ENCODE peak calls at places on chromosomes 1 and 21, in four cellular contexts. P is K562, N is GM12878, A is HepG2. T is an unnamed sample.

GRCh38 chr1:112902221-112902620 is 53.8 kb downstream of the SLC16A1 start:
- DNase-seq in P (no peak), A (no peak), N (no peak), T (no peak)

GRCh38 chr1:186749820-186750219 is 69.6 kb upstream of the PTGS2 start:
- DNase-seq in P (no peak), N (no peak), A (no peak), T (no peak)

GRCh38 chr1:33971018-33971710 is 107.3 kb downstream of the HMGB4 start:
- DNase-seq in P (no peak), N (no peak), A (no peak), T (no peak)

GRCh38 chr21:42081931-42082381 is 10.8 kb downstream of the UMODL1 start:
- DNase-seq in A (no peak), P (no peak), N (no peak), T (no peak)

GRCh38 chr21:42373181-42373907 is 7.0 kb upstream of the TFF1 start:
- DNase-seq in N (no peak), A (no peak), P (peak), T (no peak)

GRCh38 chr1:199157494-199157893 is 518.7 kb downstream of the PTPRC start:
- DNase-seq in A (no peak), N (no peak), P (no peak), T (peak)

GRCh38 chr1:62407398-62408009 is 29.3 kb upstream of the USP1 start:
- DNase-seq in N (no peak), P (peak), A (peak), T (peak)

GRCh38 chr1:75514270-75514669 is 96.6 kb downstream of the SLC44A5 start:
- DNase-seq in N (no peak), P (no peak), A (no peak), T (no peak)

GRCh38 chr1:152022521-152022920 is 14.3 kb downstream of the S100A11 start:
- DNase-seq in P (no peak), A (no peak), N (no peak), T (no peak)

GRCh38 chr1:187433598-187433997 is 604.8 kb downstream of the PLA2G4A start:
- DNase-seq in N (no peak), P (no peak), A (no peak), T (no peak)

GRCh38 chr1:2194898-2195673 is 514 bp upstream of the FAAP20 start:
- DNase-seq in A (peak), P (peak), N (peak), T (peak)

GRCh38 chr1:153087692-153088091 is 6.6 kb downstream of the SPRR2E start:
- DNase-seq in N (no peak), P (no peak), A (no peak), T (no peak)

GRCh38 chr1:112464501-112464900 is 44.3 kb upstream of the WNT2B start:
- DNase-seq in P (no peak), N (no peak), A (no peak), T (no peak)

GRCh38 chr1:80893140-80893539 is 907.6 kb upstream of the ADGRL2 start:
- DNase-seq in A (no peak), N (no peak), P (no peak), T (no peak)

GRCh38 chr21:26188422-26188821 is 17.9 kb upstream of the APP start:
- DNase-seq in A (no peak), N (no peak), P (no peak), T (no peak)

GRCh38 chr1:26993237-26994019 is at the start of gene TRNP1:
- DNase-seq in P (peak), A (peak), N (no peak), T (no peak)

GRCh38 chr1:3904843-3905185 is 4.7 kb upstream of the C1orf174 start:
- DNase-seq in A (peak), N (no peak), P (no peak), T (no peak)

GRCh38 chr21:28538987-28539622 is 453.6 kb downstream of the LTN1 start:
- DNase-seq in P (no peak), A (no peak), N (no peak), T (no peak)

GRCh38 chr1:99811075-99811474 is 39.1 kb upstream of the AGL start:
- DNase-seq in P (no peak), A (no peak), N (no peak), T (no peak)

GRCh38 chr1:174643206-174643605 is 195.4 kb downstream of the GPR52 start:
- DNase-seq in P (no peak), A (no peak), N (no peak), T (no peak)

GRCh38 chr1:40232444-40232843 is 15.3 kb upstream of the TMCO2 start:
- DNase-seq in P (no peak), N (peak), A (no peak), T (no peak)

GRCh38 chr1:38608202-38608864 is 251.2 kb downstream of the RRAGC start:
- DNase-seq in P (peak), A (peak), N (no peak), T (peak)

GRCh38 chr1:228798047-228798446 is 62.8 kb downstream of the RHOU start:
- DNase-seq in P (no peak), N (no peak), A (no peak), T (no peak)

GRCh38 chr1:74534241-74534640 is 21.8 kb upstream of the LRRC53 start:
- DNase-seq in A (no peak), P (no peak), N (no peak), T (no peak)

GRCh38 chr1:226533220-226533619 is 15.3 kb upstream of the STUM start:
- DNase-seq in P (no peak), N (no peak), A (no peak), T (no peak)

GRCh38 chr1:39892611-39893595 is 8.8 kb downstream of the MYCL start:
- DNase-seq in A (peak), P (peak), N (no peak), T (no peak)

GRCh38 chr21:34881894-34882371 is 167.2 kb downstream of the RUNX1 start:
- DNase-seq in A (no peak), N (no peak), P (no peak), T (no peak)

GRCh38 chr1:231463541-231463940 is 41.5 kb upstream of the EGLN1 start:
- DNase-seq in N (no peak), P (no peak), A (no peak), T (no peak)

GRCh38 chr1:109425902-109426277 is 358 bp downstream of the PSMA5 start:
- DNase-seq in N (no peak), A (peak), P (no peak), T (no peak)

GRCh38 chr1:180353930-180354329 is 123.9 kb downstream of the LHX4 start:
- DNase-seq in A (no peak), N (no peak), P (no peak), T (no peak)

GRCh38 chr1:180360333-180361075 is 130.4 kb downstream of the LHX4 start:
- DNase-seq in P (no peak), N (no peak), A (no peak), T (no peak)

GRCh38 chr1:180363596-180363995 is 133.5 kb downstream of the LHX4 start:
- DNase-seq in P (no peak), N (no peak), A (no peak), T (no peak)

GRCh38 chr1:180358649-180359048 is 128.6 kb downstream of the LHX4 start:
- DNase-seq in P (no peak), A (no peak), N (no peak), T (no peak)
- TF ChIP-seq ZBTB33 in P (no peak), A (no peak), N (no peak), T (no peak)

DNA sequence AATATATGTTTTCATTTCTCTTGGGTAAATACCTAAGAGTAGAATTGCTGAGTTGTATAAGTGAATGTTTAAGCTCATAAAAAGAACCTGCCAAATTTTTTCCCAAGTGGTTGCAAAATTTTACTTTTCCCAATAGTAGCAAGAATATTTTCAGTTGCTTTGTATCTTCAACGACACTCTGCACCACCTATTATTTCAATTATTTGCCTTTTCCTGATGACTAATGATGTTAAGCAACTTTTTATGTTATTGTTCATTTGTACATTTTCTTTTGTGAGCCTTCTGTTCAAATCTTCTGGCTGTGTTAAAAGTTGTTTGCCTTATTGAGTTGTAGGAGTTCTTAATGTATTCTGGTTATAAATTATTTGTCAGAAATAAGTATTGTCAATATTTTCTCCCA is 299.1 kb upstream of the NRIP1 start:
- DNase-seq in N (no peak), A (no peak), P (no peak), T (no peak)
- TF ChIP-seq ATF3 in N (no peak), A (no peak), P (no peak), T (no peak)

GRCh38 chr1:220528679-220529529 is 968 bp downstream of the MARK1 start:
- DNase-seq in A (no peak), N (no peak), P (no peak), T (no peak)
- TF ChIP-seq ZBTB33 in A (no peak), N (no peak), P (no peak), T (no peak)

DNA sequence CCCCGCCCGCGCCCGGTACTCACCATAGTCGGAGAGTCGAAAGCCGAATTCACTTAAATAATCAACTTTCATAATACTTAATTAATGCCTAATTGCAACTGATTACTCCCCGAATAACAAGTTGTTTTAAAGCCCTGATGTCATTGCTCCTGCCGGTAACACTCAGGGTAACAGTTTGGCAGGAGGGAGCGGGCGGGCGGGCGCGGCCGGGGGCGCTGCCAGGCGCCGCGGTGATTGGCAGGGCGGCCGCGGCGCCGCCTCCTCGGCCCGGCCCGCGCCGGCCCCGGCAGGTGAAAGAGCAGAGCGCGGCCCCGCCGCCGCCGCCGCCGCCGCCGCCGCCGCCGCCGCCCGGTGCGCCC is 102.2 kb downstream of the CASZ1 start:
- DNase-seq in N (no peak), A (no peak), P (no peak), T (no peak)
- TF ChIP-seq ATF3 in N (no peak), A (no peak), P (no peak), T (no peak)

GRCh38 chr1:247118946-247119446 is 14.8 kb upstream of the ZNF669 start:
- DNase-seq in A (peak), N (no peak), P (peak), T (peak)
- TF ChIP-seq ZBTB33 in A (no peak), N (no peak), P (no peak), T (no peak)

GRCh38 chr1:154325583-154326545 is 539 bp downstream of the ATP8B2 start:
- DNase-seq in A (peak), P (peak), N (no peak), T (peak)
- TF ChIP-seq ATF3 in A (no peak), P (no peak), N (no peak), T (no peak)

GRCh38 chr1:173253046-173253445 is 45.9 kb upstream of the TNFSF4 start:
- DNase-seq in A (no peak), P (no peak), N (no peak), T (no peak)

GRCh38 chr1:173245892-173246291 is 38.8 kb upstream of the TNFSF4 start:
- DNase-seq in N (no peak), A (no peak), P (no peak), T (no peak)

GRCh38 chr1:173249349-173249748 is 42.2 kb upstream of the TNFSF4 start:
- DNase-seq in N (no peak), P (no peak), A (no peak), T (no peak)

GRCh38 chr1:173243300-173243699 is 36.2 kb upstream of the TNFSF4 start:
- DNase-seq in N (no peak), A (no peak), P (no peak), T (no peak)

DNA sequence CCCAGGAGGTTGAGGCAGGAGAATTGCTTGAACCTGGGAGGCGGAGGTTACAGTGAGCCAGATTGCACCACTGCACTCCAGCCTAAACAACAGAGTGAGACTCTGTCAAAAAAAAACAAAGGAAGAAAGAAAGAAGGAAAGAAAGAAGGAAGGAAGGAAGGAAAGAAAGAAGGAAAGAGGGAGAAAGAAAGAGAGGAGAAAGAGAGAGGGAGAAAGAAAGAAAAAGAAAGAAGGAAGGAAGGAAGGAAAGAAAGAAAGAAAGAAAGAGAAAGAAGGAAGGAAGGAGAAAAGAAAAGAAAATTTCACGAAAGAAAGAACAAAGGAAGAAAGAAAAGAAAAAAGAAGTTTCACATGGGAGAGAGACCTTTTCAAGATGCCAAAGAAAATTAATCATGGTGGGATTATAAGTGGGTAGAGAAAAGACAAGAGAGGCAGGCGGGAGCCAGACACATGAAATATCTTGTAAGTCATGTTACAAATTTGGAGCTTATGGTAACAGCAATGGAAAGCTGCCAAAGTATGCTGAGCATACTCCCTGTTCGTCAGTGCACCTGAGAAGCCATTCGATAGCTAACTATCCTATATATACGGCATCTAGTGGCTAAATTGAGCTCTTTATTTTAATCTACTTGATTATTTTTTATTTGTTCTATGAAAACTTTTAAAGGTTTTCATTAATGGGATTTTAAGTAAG is 41.3 kb upstream of the TNFSF4 start:
- DNase-seq in A (no peak), P (no peak), N (no peak), T (no peak)
- TF ChIP-seq ZBTB33 in A (no peak), P (no peak), N (no peak), T (no peak)

T was measured in HCT116.